ENCODE peak calls at places on chromosomes 3 and 15, in four cellular contexts. One of them, this sample, is unnamed.

GRCh38 chr3:114178770-114179368 is at the start of gene DRD3:
- DNase-seq in H1: no peak
- DNase-seq in K562: peak
- DNase-seq in SK-N-SH: no peak
- DNase-seq in this sample: peak

GRCh38 chr3:32685604-32686185 is 707 bp downstream of the CNOT10 start:
- DNase-seq in H1: no peak
- DNase-seq in K562: no peak
- DNase-seq in SK-N-SH: no peak
- DNase-seq in this sample: no peak

GRCh38 chr3:112555535-112556170 is 6.1 kb downstream of the ATG3 start:
- DNase-seq in H1: no peak
- DNase-seq in K562: no peak
- DNase-seq in SK-N-SH: no peak
- DNase-seq in this sample: no peak

GRCh38 chr15:82788496-82788895 is 17.4 kb downstream of the FSD2 start:
- DNase-seq in H1: no peak
- DNase-seq in K562: no peak
- DNase-seq in SK-N-SH: no peak
- DNase-seq in this sample: no peak

GRCh38 chr15:65377105-65377975 is 462 bp downstream of the IGDCC3 start:
- DNase-seq in H1: no peak
- DNase-seq in K562: no peak
- DNase-seq in SK-N-SH: peak
- DNase-seq in this sample: peak

GRCh38 chr15:31901501-31901900 is 128.8 kb upstream of the CHRNA7 start:
- DNase-seq in H1: no peak
- DNase-seq in K562: no peak
- DNase-seq in SK-N-SH: no peak
- DNase-seq in this sample: no peak

GRCh38 chr3:15795563-15796308 is 2.0 kb downstream of the ANKRD28 start:
- DNase-seq in H1: no peak
- DNase-seq in K562: peak
- DNase-seq in SK-N-SH: no peak
- DNase-seq in this sample: no peak

GRCh38 chr15:29792426-29793159 is 29.7 kb downstream of the TJP1 start:
- DNase-seq in H1: no peak
- DNase-seq in K562: no peak
- DNase-seq in SK-N-SH: no peak
- DNase-seq in this sample: no peak

GRCh38 chr3:106566277-106566676 is 697.5 kb upstream of the CBLB start:
- DNase-seq in H1: no peak
- DNase-seq in K562: no peak
- DNase-seq in SK-N-SH: no peak
- DNase-seq in this sample: peak

GRCh38 chr3:54426431-54426830 is 304.1 kb downstream of the CACNA2D3 start:
- DNase-seq in H1: no peak
- DNase-seq in K562: no peak
- DNase-seq in SK-N-SH: no peak
- DNase-seq in this sample: no peak

GRCh38 chr3:149388001-149388435 is 10.6 kb upstream of the TM4SF1 start:
- DNase-seq in H1: no peak
- DNase-seq in K562: no peak
- DNase-seq in SK-N-SH: no peak
- DNase-seq in this sample: no peak

GRCh38 chr15:59594493-59594942 is 17.1 kb upstream of the GCNT3 start:
- DNase-seq in H1: no peak
- DNase-seq in K562: no peak
- DNase-seq in SK-N-SH: no peak
- DNase-seq in this sample: no peak

GRCh38 chr3:138686771-138687221 is 78.2 kb downstream of the FAIM start:
- DNase-seq in H1: no peak
- DNase-seq in K562: peak
- DNase-seq in SK-N-SH: no peak
- DNase-seq in this sample: no peak

GRCh38 chr3:192834428-192834827 is 83.2 kb downstream of the MB21D2 start:
- DNase-seq in H1: no peak
- DNase-seq in K562: no peak
- DNase-seq in SK-N-SH: no peak
- DNase-seq in this sample: no peak

GRCh38 chr3:169002689-169003088 is 660.8 kb downstream of the MECOM start:
- DNase-seq in H1: peak
- DNase-seq in K562: no peak
- DNase-seq in SK-N-SH: no peak
- DNase-seq in this sample: no peak

GRCh38 chr15:40409366-40409765 is 3.8 kb downstream of the IVD start:
- DNase-seq in H1: no peak
- DNase-seq in K562: no peak
- DNase-seq in SK-N-SH: no peak
- DNase-seq in this sample: no peak

GRCh38 chr3:105691053-105691452 is 177.8 kb downstream of the CBLB start:
- DNase-seq in H1: no peak
- DNase-seq in K562: no peak
- DNase-seq in SK-N-SH: no peak
- DNase-seq in this sample: no peak

GRCh38 chr15:77014137-77015081 is 19.5 kb downstream of the PSTPIP1 start:
- DNase-seq in H1: no peak
- DNase-seq in K562: no peak
- DNase-seq in SK-N-SH: no peak
- DNase-seq in this sample: no peak

GRCh38 chr3:71385040-71385685 is 198.4 kb downstream of the FOXP1 start:
- DNase-seq in H1: no peak
- DNase-seq in K562: no peak
- DNase-seq in SK-N-SH: no peak
- DNase-seq in this sample: no peak

GRCh38 chr3:35663471-35663870 is 24.1 kb downstream of the ARPP21 start:
- DNase-seq in H1: no peak
- DNase-seq in K562: no peak
- DNase-seq in SK-N-SH: no peak
- DNase-seq in this sample: peak

GRCh38 chr3:35665390-35666055 is 26.2 kb downstream of the ARPP21 start:
- DNase-seq in H1: no peak
- DNase-seq in K562: no peak
- DNase-seq in SK-N-SH: no peak
- DNase-seq in this sample: no peak

GRCh38 chr3:35666893-35667292 is 27.6 kb downstream of the ARPP21 start:
- DNase-seq in H1: no peak
- DNase-seq in K562: no peak
- DNase-seq in SK-N-SH: no peak
- DNase-seq in this sample: no peak

GRCh38 chr3:35659808-35660207 is 20.5 kb downstream of the ARPP21 start:
- DNase-seq in H1: no peak
- DNase-seq in K562: no peak
- DNase-seq in SK-N-SH: no peak
- DNase-seq in this sample: peak

GRCh38 chr3:35664460-35664919 is 25.2 kb downstream of the ARPP21 start:
- DNase-seq in H1: no peak
- DNase-seq in K562: no peak
- DNase-seq in SK-N-SH: peak
- DNase-seq in this sample: peak
- TF ChIP-seq TEAD4 in H1: no peak
- TF ChIP-seq TEAD4 in K562: no peak
- TF ChIP-seq TEAD4 in SK-N-SH: no peak
- TF ChIP-seq TEAD4 in this sample: no peak

GRCh38 chr15:36903195-36903594 is 197.2 kb downstream of the MEIS2 start:
- DNase-seq in H1: no peak
- DNase-seq in K562: no peak
- DNase-seq in SK-N-SH: no peak
- DNase-seq in this sample: no peak

GRCh38 chr15:36903922-36904479 is 196.3 kb downstream of the MEIS2 start:
- DNase-seq in H1: no peak
- DNase-seq in K562: no peak
- DNase-seq in SK-N-SH: no peak
- DNase-seq in this sample: no peak

GRCh38 chr15:36908991-36909390 is 191.4 kb downstream of the MEIS2 start:
- DNase-seq in H1: no peak
- DNase-seq in K562: no peak
- DNase-seq in SK-N-SH: no peak
- DNase-seq in this sample: no peak

GRCh38 chr15:36907295-36907694 is 193.1 kb downstream of the MEIS2 start:
- DNase-seq in H1: no peak
- DNase-seq in K562: no peak
- DNase-seq in SK-N-SH: no peak
- DNase-seq in this sample: no peak

GRCh38 chr15:36905908-36906307 is 194.4 kb downstream of the MEIS2 start:
- DNase-seq in H1: no peak
- DNase-seq in K562: no peak
- DNase-seq in SK-N-SH: no peak
- DNase-seq in this sample: no peak
- TF ChIP-seq USF2 in H1: no peak
- TF ChIP-seq USF2 in K562: no peak
- TF ChIP-seq USF2 in SK-N-SH: no peak
- TF ChIP-seq USF2 in this sample: no peak

DNA sequence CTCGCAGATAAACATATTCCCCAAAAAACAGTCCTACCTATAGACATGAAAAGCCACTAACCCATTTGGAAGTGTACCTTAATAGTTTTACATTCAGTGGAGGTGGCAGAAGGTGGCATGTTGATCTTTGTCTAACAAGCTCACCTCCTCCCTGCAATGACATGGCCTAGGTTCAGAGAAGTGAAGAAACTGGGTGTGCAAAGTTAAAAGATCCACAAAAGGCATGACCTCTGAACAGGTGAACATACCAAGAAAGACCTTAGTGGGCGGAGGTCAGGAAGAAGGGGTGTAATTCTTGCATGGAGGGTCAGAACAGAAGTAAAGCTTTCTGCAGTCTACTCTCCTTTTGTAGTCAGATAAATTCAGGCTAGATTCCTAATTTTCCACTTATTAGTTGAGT is 822 bp downstream of the MRPL3 start:
- DNase-seq in H1: no peak
- DNase-seq in K562: peak
- DNase-seq in SK-N-SH: peak
- DNase-seq in this sample: no peak
- TF ChIP-seq TEAD4 in H1: no peak
- TF ChIP-seq TEAD4 in K562: no peak
- TF ChIP-seq TEAD4 in SK-N-SH: no peak
- TF ChIP-seq TEAD4 in this sample: no peak

DNA sequence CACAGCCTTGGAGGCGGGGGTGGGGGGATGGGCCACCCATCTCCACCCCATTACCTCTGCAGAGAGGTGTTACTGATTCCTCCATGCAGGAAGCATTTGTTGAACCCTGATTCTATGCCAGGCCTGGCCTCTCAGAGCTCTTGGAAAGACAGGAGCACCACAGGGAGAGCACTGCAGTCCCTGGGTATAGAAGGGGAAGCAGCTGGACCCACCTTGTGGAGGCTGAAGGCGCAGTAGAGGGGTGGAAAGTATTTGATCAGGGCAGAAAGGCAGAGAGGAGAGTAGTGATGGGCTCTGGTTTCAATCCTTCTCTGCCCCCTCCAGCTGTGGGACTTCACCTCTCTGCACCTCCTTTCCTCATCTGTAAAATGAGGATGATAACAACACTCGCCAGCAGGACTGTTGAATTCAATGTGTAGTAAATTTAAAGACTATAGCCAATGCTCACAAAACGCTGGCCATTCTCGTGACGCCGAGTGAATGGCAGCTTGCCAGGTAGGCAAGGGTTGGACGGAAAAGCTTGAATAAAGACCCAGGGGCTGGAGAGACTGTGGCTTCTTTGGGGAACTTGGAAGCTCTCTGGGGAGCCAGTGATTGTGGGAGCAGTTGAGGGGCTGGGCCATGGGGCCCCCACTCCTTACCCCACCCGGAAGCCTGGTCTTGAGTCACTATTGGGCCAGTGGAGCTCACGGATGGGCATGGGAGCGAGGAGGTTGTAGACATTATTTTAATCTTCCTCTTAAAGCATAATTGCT is 8.0 kb upstream of the CCDC33 start:
- DNase-seq in H1: no peak
- DNase-seq in K562: no peak
- DNase-seq in SK-N-SH: no peak
- DNase-seq in this sample: no peak
- TF ChIP-seq USF2 in H1: no peak
- TF ChIP-seq USF2 in K562: no peak
- TF ChIP-seq USF2 in SK-N-SH: no peak
- TF ChIP-seq USF2 in this sample: no peak

DNA sequence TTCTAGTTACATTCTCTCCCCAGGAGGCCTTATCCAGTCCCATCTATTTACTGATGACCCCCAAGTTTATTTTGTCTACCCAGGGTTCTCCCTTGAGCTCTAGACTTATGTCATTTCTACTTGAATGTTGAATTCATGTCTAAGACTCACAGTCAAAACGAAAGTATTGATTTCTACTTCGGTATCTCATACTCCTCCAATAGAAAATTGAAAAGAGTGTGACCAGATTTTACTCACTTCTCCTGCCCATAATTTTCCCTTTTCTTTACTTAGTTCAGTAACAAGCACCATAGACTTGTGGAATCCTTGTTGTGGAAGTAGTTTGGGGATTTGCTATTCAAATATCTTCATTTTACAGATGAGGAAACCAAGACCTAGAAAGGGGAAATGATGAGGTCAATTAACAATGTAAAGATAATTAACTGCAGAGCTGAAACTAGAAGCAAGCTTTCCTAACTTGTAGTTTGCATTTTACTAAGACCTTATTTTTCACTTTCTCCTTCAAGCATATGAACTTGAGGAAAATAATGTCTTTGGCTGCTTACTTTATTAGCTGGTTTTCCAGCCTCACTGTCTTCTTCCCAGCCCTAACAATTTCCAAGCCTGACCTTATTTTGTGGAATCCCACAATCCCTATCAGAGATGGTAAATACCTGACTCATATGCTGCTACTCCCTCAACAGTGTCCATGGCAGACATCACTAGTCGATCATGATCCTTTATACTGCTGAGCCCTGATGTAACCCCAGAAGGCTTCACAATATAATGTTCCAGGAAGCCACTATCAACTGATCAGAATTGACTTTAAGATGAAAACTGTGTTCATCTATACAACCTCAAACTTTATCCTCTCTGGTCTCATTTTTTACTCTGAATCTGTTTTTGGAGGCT is 123.9 kb upstream of the AGBL1 start:
- DNase-seq in H1: no peak
- DNase-seq in K562: no peak
- DNase-seq in SK-N-SH: no peak
- DNase-seq in this sample: no peak
- TF ChIP-seq TEAD4 in H1: no peak
- TF ChIP-seq TEAD4 in K562: no peak
- TF ChIP-seq TEAD4 in SK-N-SH: no peak
- TF ChIP-seq TEAD4 in this sample: no peak

DNA sequence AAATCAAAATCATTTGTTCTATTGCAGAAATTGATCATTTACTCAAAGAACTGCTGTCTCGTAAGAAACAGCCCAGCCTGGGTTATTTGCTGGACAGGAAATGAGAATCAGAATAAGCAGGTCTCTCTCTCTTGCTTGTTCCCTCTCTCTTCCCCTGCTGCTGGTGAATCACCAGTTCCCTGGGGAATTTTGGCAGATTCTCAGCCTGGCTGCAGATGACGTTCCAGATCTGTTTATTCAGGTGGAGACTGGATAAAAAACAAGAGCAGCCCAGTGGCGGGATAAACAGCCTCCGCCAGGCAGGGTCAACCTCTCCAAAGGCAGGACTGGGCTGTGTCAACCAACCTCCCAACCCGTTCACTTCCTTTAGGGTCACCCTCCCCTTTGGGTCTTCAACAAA is 72.1 kb downstream of the LRIG1 start:
- DNase-seq in H1: no peak
- DNase-seq in K562: no peak
- DNase-seq in SK-N-SH: peak
- DNase-seq in this sample: no peak
- TF ChIP-seq USF2 in H1: no peak
- TF ChIP-seq USF2 in K562: no peak
- TF ChIP-seq USF2 in SK-N-SH: no peak
- TF ChIP-seq USF2 in this sample: no peak

This sample was measured in WTC11.